ENCODE peak calls at places on chromosomes 13 and 19, in eight cellular contexts. K is NCI-H146; N is stimulated activated CD8-positive, alpha-beta memory T cell treated with anti-CD3 and anti-CD28 coated beads, Interleukin-4, amount 100 ng/mL, for 1 hour; M is effector memory CD4-positive, alpha-beta T cell; F is activated CD8-positive, alpha-beta memory T cell treated with anti-CD3 and anti-CD28 coated beads, Interleukin-2, amount 50 U/mL, for 4 hours; Q is ureter; P is heart left ventricle; H is HFF-Myc. D is an unnamed sample.

GRCh38 chr13:31538067-31539042 is 201.0 kb upstream of the RXFP2 start:
- DNase-seq in K (no peak), N (no peak), M (no peak), F (no peak), Q (no peak), P (no peak), H (peak), D (peak)

GRCh38 chr19:21786931-21787330 is 19.6 kb upstream of the ZNF100 start:
- DNase-seq in K (no peak), N (no peak), M (no peak), F (no peak), Q (no peak), P (no peak), H (no peak), D (no peak)

GRCh38 chr19:33428627-33429013 is 55.1 kb downstream of the CEBPG start:
- DNase-seq in K (no peak), N (no peak), M (no peak), F (no peak), Q (no peak), P (no peak), H (no peak), D (no peak)

GRCh38 chr13:114167885-114168284 is 11.2 kb upstream of the CFAP97D2 start:
- DNase-seq in K (no peak), N (no peak), M (no peak), F (no peak), Q (no peak), P (no peak), H (no peak), D (no peak)

GRCh38 chr13:65638572-65639168 is 1591.5 kb downstream of the PCDH9 start:
- DNase-seq in K (peak), N (no peak), M (no peak), F (no peak), Q (no peak), P (no peak), H (peak), D (no peak)

GRCh38 chr13:108269601-108270328 is at the start of gene TNFSF13B:
- DNase-seq in K (peak), N (no peak), M (peak), F (peak), Q (no peak), P (peak), H (no peak), D (no peak)

GRCh38 chr19:19642506-19643157 is 825 bp downstream of the GMIP start:
- DNase-seq in K (peak), N (no peak), M (peak), F (peak), Q (no peak), P (peak), H (no peak), D (no peak)

GRCh38 chr13:106587787-106588186 is 19.9 kb upstream of the ARGLU1 start:
- DNase-seq in K (no peak), N (no peak), M (no peak), F (no peak), Q (no peak), P (no peak), H (no peak), D (no peak)

GRCh38 chr19:33403973-33404304 is 30.4 kb downstream of the CEBPG start:
- DNase-seq in K (no peak), N (no peak), M (no peak), F (no peak), Q (no peak), P (no peak), H (no peak), D (no peak)

GRCh38 chr13:95585867-95586266 is 33.3 kb downstream of the CLDN10 start:
- DNase-seq in K (no peak), N (no peak), M (no peak), F (no peak), Q (no peak), P (no peak), H (no peak), D (no peak)

GRCh38 chr19:40594657-40595077 is 6.5 kb upstream of the LTBP4 start:
- DNase-seq in K (no peak), N (no peak), M (no peak), F (no peak), Q (no peak), P (peak), H (no peak), D (no peak)

GRCh38 chr13:105116966-105117365 is 1418.5 kb downstream of the EFNB2 start:
- DNase-seq in K (no peak), N (no peak), M (no peak), F (no peak), Q (no peak), P (no peak), H (no peak), D (no peak)

GRCh38 chr13:24923305-24923640 is 159.3 kb downstream of the RNF17 start:
- DNase-seq in K (no peak), N (no peak), M (no peak), F (no peak), Q (no peak), P (no peak), H (no peak), D (no peak)

GRCh38 chr13:109751477-109751876 is 34.9 kb downstream of the IRS2 start:
- DNase-seq in K (no peak), N (no peak), M (no peak), F (no peak), Q (no peak), P (no peak), H (no peak), D (no peak)

GRCh38 chr13:109725297-109725696 is 61.1 kb downstream of the IRS2 start:
- DNase-seq in K (no peak), N (no peak), M (no peak), F (no peak), Q (no peak), P (no peak), H (no peak), D (no peak)

GRCh38 chr13:110298566-110299321 is 8.2 kb downstream of the COL4A1 start:
- DNase-seq in K (no peak), N (no peak), M (no peak), F (no peak), Q (no peak), P (peak), H (no peak), D (no peak)

GRCh38 chr19:47157455-47158321 is 27.1 kb downstream of the SAE1 start:
- DNase-seq in K (no peak), N (no peak), M (peak), F (peak), Q (peak), P (peak), H (no peak), D (no peak)

GRCh38 chr19:14475251-14476073 is at the start of gene PTGER1:
- DNase-seq in K (peak), N (no peak), M (no peak), F (no peak), Q (no peak), P (no peak), H (no peak), D (no peak)

GRCh38 chr19:37979547-37980082 is 72.6 kb downstream of the SIPA1L3 start:
- DNase-seq in K (peak), N (no peak), M (no peak), F (no peak), Q (peak), P (no peak), H (no peak), D (no peak)

GRCh38 chr19:12779162-12779993 is 4.0 kb upstream of the HOOK2 start:
- DNase-seq in K (peak), N (no peak), M (no peak), F (no peak), Q (peak), P (peak), H (no peak), D (no peak)

GRCh38 chr13:113489549-113490495 is 689 bp downstream of the DCUN1D2 start:
- DNase-seq in K (peak), N (no peak), M (peak), F (peak), Q (no peak), P (peak), H (no peak), D (peak)

GRCh38 chr13:98141938-98142426 is 912 bp upstream of the FARP1 start:
- DNase-seq in K (peak), N (no peak), M (no peak), F (no peak), Q (no peak), P (peak), H (no peak), D (no peak)

GRCh38 chr19:56253737-56254136 is 18.8 kb upstream of the EDDM13 start:
- DNase-seq in K (peak), N (no peak), M (no peak), F (no peak), Q (no peak), P (no peak), H (peak), D (no peak)

GRCh38 chr13:77507931-77508776 is 27.4 kb upstream of the SCEL start:
- DNase-seq in K (no peak), N (no peak), M (no peak), F (no peak), Q (no peak), P (no peak), H (peak), D (no peak)

GRCh38 chr19:38869836-38870607 is 8.1 kb downstream of the RINL start:
- DNase-seq in K (no peak), N (peak), M (peak), F (peak), Q (peak), P (peak), H (peak), D (no peak)

GRCh38 chr19:38924383-38924782 is 6.2 kb downstream of the SARS2 start:
- DNase-seq in K (no peak), N (no peak), M (no peak), F (no peak), Q (no peak), P (no peak), H (no peak), D (no peak)

GRCh38 chr13:39417131-39417530 is 185.9 kb downstream of the LHFPL6 start:
- DNase-seq in K (peak), N (no peak), M (no peak), F (no peak), Q (no peak), P (peak), H (no peak), D (no peak)

D was measured in T1000.